ENCODE peak calls at places on chromosomes 12 and 14, in eight cellular contexts. Y is activated naive CD4-positive, alpha-beta T cell treated with Interleukin-2 at 50 U/mL for 16 hours; U is activated CD4-positive, alpha-beta T cell treated with anti-CD3 and anti-CD28 coated beads for 24 hours; D is NCI-H69; A is stimulated activated effector memory CD8-positive, alpha-beta T cell treated with anti-CD3 and anti-CD28 coated beads, Interleukin-12 subunit alpha, Interleukin-12 subunit beta, amount 100 ng/mL, for 72 hours; O is T-helper 2 cell; Q is MG63; J is SK-MEL-5. C is an unnamed sample.

GRCh38 chr12:56193025-56193578 is 3.8 kb upstream of the SMARCC2 start:
- DNase-seq in J (peak), Y (peak), O (no peak), Q (peak), U (peak), D (peak), A (peak), C (peak)

GRCh38 chr12:84079621-84080020 is 833.0 kb downstream of the SLC6A15 start:
- DNase-seq in U (no peak), A (no peak), J (no peak), D (no peak), Y (no peak), O (no peak), Q (no peak), C (no peak)

GRCh38 chr14:76376001-76376404 is at the start of gene ESRRB:
- DNase-seq in U (no peak), D (peak), Q (no peak), O (no peak), A (no peak), J (peak), Y (no peak), C (peak)

GRCh38 chr12:105775351-105775750 is 363.4 kb downstream of the NUAK1 start:
- DNase-seq in A (no peak), J (peak), O (no peak), D (peak), Y (no peak), Q (no peak), U (no peak), C (peak)

GRCh38 chr12:78392918-78393317 is 471.7 kb upstream of the SYT1 start:
- DNase-seq in U (no peak), J (peak), D (peak), O (no peak), Q (no peak), Y (no peak), A (no peak), C (peak)

GRCh38 chr14:63562414-63562813 is 19.2 kb upstream of the PPP2R5E start:
- DNase-seq in U (no peak), A (no peak), D (no peak), Q (no peak), O (no peak), Y (no peak), J (no peak), C (no peak)

GRCh38 chr12:49557187-49557916 is 10.6 kb downstream of the MCRS1 start:
- DNase-seq in J (no peak), A (no peak), U (no peak), Y (no peak), D (no peak), O (no peak), Q (no peak), C (no peak)

GRCh38 chr12:78187741-78188140 is 357.0 kb downstream of the NAV3 start:
- DNase-seq in D (no peak), A (no peak), Q (no peak), U (no peak), Y (no peak), J (no peak), O (no peak), C (no peak)

GRCh38 chr14:97820781-97821180 is 1023.6 kb downstream of the VRK1 start:
- DNase-seq in Y (no peak), U (no peak), O (no peak), D (no peak), J (no peak), A (no peak), Q (no peak), C (no peak)

GRCh38 chr12:20305470-20305869 is 62.9 kb upstream of the PDE3A start:
- DNase-seq in A (no peak), U (no peak), Q (no peak), D (no peak), J (no peak), Y (no peak), O (no peak), C (no peak)

GRCh38 chr14:64928239-64929002 is 14.1 kb downstream of the GPX2 start:
- DNase-seq in U (no peak), Y (no peak), D (no peak), A (no peak), J (no peak), Q (no peak), O (no peak), C (no peak)

GRCh38 chr12:25500651-25501050 is 52.4 kb downstream of the LMNTD1 start:
- DNase-seq in A (no peak), Q (peak), J (no peak), O (no peak), Y (no peak), D (no peak), U (no peak), C (no peak)

C was measured in DMS53.